ENCODE peak calls at places on chromosome 4, in eight cellular contexts. X is ovary, D is lower lobe of right lung, M is mammary epithelial cell, G is cardiac muscle cell, Q is psoas muscle, Y is thoracic aorta, B is hepatocyte. N is an unnamed sample.

GRCh38 chr4:125956281-125956680 is 641.5 kb downstream of the FAT4 start:
- DNase-seq in G (no peak), X (no peak), M (no peak), Q (no peak), Y (no peak), B (no peak), D (no peak), N (no peak)

GRCh38 chr4:112532267-112532666 is 16.3 kb upstream of the NEUROG2 start:
- DNase-seq in Y (no peak), Q (no peak), G (peak; percentile 30), X (no peak), B (no peak), D (no peak), M (peak; percentile 19), N (no peak)

GRCh38 chr4:54110019-54110416 is 10.1 kb downstream of the GSX2 start:
- DNase-seq in Q (no peak), Y (no peak), B (no peak), M (no peak), X (no peak), D (no peak), G (no peak), N (no peak)

GRCh38 chr4:26206339-26206738 is 114.5 kb upstream of the RBPJ start:
- DNase-seq in M (no peak), D (no peak), G (peak; percentile 86), Y (no peak), X (no peak), B (no peak), Q (no peak), N (no peak)

GRCh38 chr4:26235500-26235899 is 85.3 kb upstream of the RBPJ start:
- DNase-seq in X (no peak), Q (peak; percentile 80), Y (no peak), D (peak; percentile 51), G (peak; percentile 72), B (peak; percentile 54), M (peak; percentile 49), N (no peak)

GRCh38 chr4:189129044-189129443 is 811.6 kb upstream of the FRG1 start:
- DNase-seq in B (no peak), D (no peak), G (no peak), Q (no peak), X (no peak), Y (no peak), M (no peak), N (no peak)

GRCh38 chr4:189293459-189293858 is 647.2 kb upstream of the FRG1 start:
- DNase-seq in G (no peak), X (no peak), D (no peak), M (no peak), Y (no peak), Q (no peak), B (no peak), N (no peak)

GRCh38 chr4:38804654-38805295 is at the start of gene TLR1:
- DNase-seq in Q (no peak), D (no peak), B (peak; percentile 46), Y (no peak), G (peak; percentile 81), X (no peak), M (peak; percentile 43), N (peak; percentile 67)

GRCh38 chr4:925171-925570 is 6.9 kb downstream of the GAK start:
- DNase-seq in G (no peak), X (no peak), M (no peak), D (no peak), Y (no peak), B (no peak), Q (no peak), N (no peak)

GRCh38 chr4:74418063-74418670 is 26.8 kb upstream of the AREG start:
- DNase-seq in Q (no peak), B (no peak), M (peak; percentile 94), X (no peak), D (no peak), G (peak; percentile 91), Y (no peak), N (no peak)

GRCh38 chr4:125303058-125303457 is 11.7 kb upstream of the FAT4 start:
- DNase-seq in Y (no peak), M (no peak), X (no peak), B (no peak), Q (no peak), D (no peak), G (no peak), N (no peak)

GRCh38 chr4:166386491-166387367 is 513.7 kb downstream of the TLL1 start:
- DNase-seq in D (no peak), B (no peak), G (no peak), M (peak; percentile 28), X (no peak), Y (no peak), Q (no peak), N (peak; percentile 14)

GRCh38 chr4:179698321-179698720 is 2256.1 kb upstream of the AGA start:
- DNase-seq in Y (no peak), G (no peak), X (no peak), Q (no peak), B (no peak), M (no peak), D (no peak), N (no peak)

GRCh38 chr4:128384091-128384520 is 96.5 kb upstream of the PGRMC2 start:
- DNase-seq in M (no peak), G (peak; percentile 86), D (no peak), Y (no peak), X (no peak), B (no peak), Q (no peak), N (no peak)

GRCh38 chr4:58560736-58561135 is 1450.6 kb upstream of the IGFBP7 start:
- DNase-seq in Y (no peak), G (no peak), D (no peak), X (no peak), Q (no peak), M (no peak), B (no peak), N (no peak)

GRCh38 chr4:44448548-44449443 is at the start of gene KCTD8:
- DNase-seq in X (peak; percentile 84), B (peak; percentile 94), D (peak; percentile 82), Q (peak; percentile 95), G (peak; percentile 83), M (peak; percentile 81), Y (peak; percentile 65), N (peak; percentile 84)

GRCh38 chr4:165131247-165131832 is 18.7 kb upstream of the TMEM192 start:
- DNase-seq in B (peak; percentile 74), D (no peak), M (peak; percentile 45), Y (no peak), G (peak; percentile 71), X (peak; percentile 22), Q (no peak), N (peak; percentile 18)

GRCh38 chr4:15479913-15480185 is 10.2 kb downstream of the CC2D2A start:
- DNase-seq in D (no peak), X (no peak), B (peak; percentile 31), Y (no peak), M (no peak), Q (no peak), G (peak; percentile 51), N (no peak)

GRCh38 chr4:114600066-114600552 is 1.5 kb downstream of the UGT8 start:
- DNase-seq in Q (no peak), D (no peak), M (no peak), B (no peak), X (no peak), G (no peak), Y (no peak), N (no peak)

GRCh38 chr4:144649646-144650045 is 3.7 kb downstream of the HHIP start:
- DNase-seq in Q (no peak), D (no peak), B (no peak), X (no peak), Y (no peak), G (no peak), M (no peak), N (no peak)

GRCh38 chr4:144645621-144646522 is at the start of gene HHIP:
- DNase-seq in Q (peak; percentile 52), G (peak; percentile 65), M (peak; percentile 16), B (peak; percentile 78), D (peak; percentile 74), X (peak; percentile 41), Y (no peak), N (peak; percentile 30)

GRCh38 chr4:144646523-144647094 is 653 bp downstream of the HHIP start:
- DNase-seq in D (no peak), G (peak; percentile 22), X (no peak), B (peak; percentile 47), Q (no peak), Y (no peak), M (peak; percentile 30), N (peak; percentile 26)

GRCh38 chr4:144647095-144647959 is 1.4 kb downstream of the HHIP start:
- DNase-seq in X (no peak), G (peak; percentile 51), Y (no peak), Q (no peak), D (no peak), B (peak; percentile 25), M (no peak), N (no peak)

GRCh38 chr4:144648042-144648441 is 2.1 kb downstream of the HHIP start:
- DNase-seq in Q (no peak), B (no peak), G (no peak), M (no peak), Y (no peak), X (no peak), D (no peak), N (no peak)
- H3K4me3 ChIP-seq in Q (no peak overlapping the region), B (peak overlapping the region; percentile 71), G (no peak overlapping the region), M (no peak overlapping the region), Y (no peak overlapping the region), X (no peak overlapping the region), D (peak overlapping the region; percentile 55), N (no peak overlapping the region)

DNA sequence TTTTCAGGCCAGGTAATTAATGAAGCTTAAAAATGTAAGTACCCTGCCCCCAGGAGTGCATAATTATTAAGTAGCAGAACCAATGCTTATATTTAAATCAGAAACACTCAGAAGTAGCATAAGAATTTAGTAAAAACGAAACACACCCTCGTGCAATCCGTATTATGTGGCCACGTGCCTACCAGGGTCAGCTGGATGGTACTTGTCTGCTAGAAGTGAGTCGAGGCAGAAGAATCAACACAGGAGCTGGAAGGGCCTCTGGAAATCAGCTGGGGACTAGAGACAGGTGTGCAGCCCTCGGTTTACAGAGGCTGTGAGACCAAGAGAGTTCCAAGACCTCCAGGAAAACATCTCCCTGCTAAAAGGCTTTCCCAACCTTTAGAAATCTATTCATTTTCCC is 559 bp upstream of the FAM47E start:
- DNase-seq in B (no peak), Y (no peak), X (no peak), M (no peak), D (no peak), G (no peak), Q (no peak), N (no peak)
- H3K27me3 ChIP-seq in B (peaks cover 4% of the 10 kb centered on the region), Y (no peaks in the 10 kb centered on the region), X (no peaks in the 10 kb centered on the region), M (peaks cover 6% of the 10 kb centered on the region), D (peaks cover 6% of the 10 kb centered on the region), G (peaks cover 19% of the 10 kb centered on the region), Q (no peaks in the 10 kb centered on the region), N (no peaks in the 10 kb centered on the region)

GRCh38 chr4:72286185-72286584 is 254.4 kb downstream of the NPFFR2 start:
- DNase-seq in Y (no peak), B (peak; percentile 23), M (peak; percentile 11), D (no peak), X (no peak), Q (no peak), G (peak; percentile 23), N (no peak)
- TF ChIP-seq CTCF in Y (no peak), B (peak; percentile 49), M (peak; percentile 37), D (no peak), X (no peak), Q (no peak), G (no peak), N (no peak)

GRCh38 chr4:93466440-93466839 is 362.1 kb upstream of the ATOH1 start:
- DNase-seq in G (no peak), X (no peak), Q (no peak), D (no peak), B (no peak), Y (no peak), M (no peak), N (no peak)
- H3K4me3 ChIP-seq in G (no peak overlapping the region), X (no peak overlapping the region), Q (no peak overlapping the region), D (no peak overlapping the region), B (no peak overlapping the region), Y (no peak overlapping the region), M (no peak overlapping the region), N (no peak overlapping the region)

N was measured in GM06990.